ENCODE peak calls at places on chromosome 5, in nine cellular contexts. One of them, this sample, is unnamed.
A peak's percentile ranks its signal among the peaks of the same experiment; 100 is the strongest.

GRCh38 chr5:37814699-37815098 is 25.1 kb downstream of the GDNF start:
- DNase-seq in neural progenitor cell: no peak
- DNase-seq in PC-3: peak; percentile 93
- DNase-seq in SK-N-SH: no peak
- DNase-seq in fibroblast of lung: no peak
- DNase-seq in astrocyte: peak; percentile 77
- DNase-seq in IMR-90: peak; percentile 41
- DNase-seq in endodermal cell: no peak
- DNase-seq in K562: no peak
- DNase-seq in this sample: peak; percentile 88

GRCh38 chr5:8396756-8397155 is 527.8 kb downstream of the MTRR start:
- DNase-seq in neural progenitor cell: no peak
- DNase-seq in PC-3: peak; percentile 49
- DNase-seq in SK-N-SH: no peak
- DNase-seq in fibroblast of lung: peak; percentile 21
- DNase-seq in astrocyte: peak; percentile 2
- DNase-seq in IMR-90: peak; percentile 13
- DNase-seq in endodermal cell: no peak
- DNase-seq in K562: no peak
- DNase-seq in this sample: no peak

GRCh38 chr5:138349842-138350635 is 2.4 kb upstream of the KDM3B start:
- DNase-seq in neural progenitor cell: no peak
- DNase-seq in PC-3: no peak
- DNase-seq in SK-N-SH: no peak
- DNase-seq in fibroblast of lung: no peak
- DNase-seq in astrocyte: peak; percentile 60
- DNase-seq in IMR-90: peak; percentile 40
- DNase-seq in endodermal cell: peak; percentile 24
- DNase-seq in K562: no peak
- DNase-seq in this sample: no peak

GRCh38 chr5:33316773-33317172 is 124.0 kb upstream of the TARS1 start:
- DNase-seq in neural progenitor cell: no peak
- DNase-seq in PC-3: peak; percentile 75
- DNase-seq in SK-N-SH: no peak
- DNase-seq in fibroblast of lung: peak; percentile 39
- DNase-seq in astrocyte: peak; percentile 49
- DNase-seq in IMR-90: peak; percentile 58
- DNase-seq in endodermal cell: no peak
- DNase-seq in K562: no peak
- DNase-seq in this sample: peak; percentile 51

GRCh38 chr5:117743337-117743736 is 1168.7 kb upstream of the SEMA6A start:
- DNase-seq in neural progenitor cell: no peak
- DNase-seq in PC-3: no peak
- DNase-seq in SK-N-SH: no peak
- DNase-seq in fibroblast of lung: no peak
- DNase-seq in astrocyte: no peak
- DNase-seq in IMR-90: no peak
- DNase-seq in endodermal cell: no peak
- DNase-seq in K562: no peak
- DNase-seq in this sample: no peak

GRCh38 chr5:41161271-41161670 is 52.1 kb downstream of the C6 start:
- DNase-seq in neural progenitor cell: no peak
- DNase-seq in PC-3: peak; percentile 15
- DNase-seq in SK-N-SH: no peak
- DNase-seq in fibroblast of lung: peak; percentile 6
- DNase-seq in astrocyte: peak; percentile 40
- DNase-seq in IMR-90: peak; percentile 77
- DNase-seq in endodermal cell: no peak
- DNase-seq in K562: no peak
- DNase-seq in this sample: no peak

GRCh38 chr5:111859533-111860270 is 102.7 kb upstream of the NREP start:
- DNase-seq in neural progenitor cell: no peak
- DNase-seq in PC-3: peak; percentile 9
- DNase-seq in SK-N-SH: no peak
- DNase-seq in fibroblast of lung: peak; percentile 96
- DNase-seq in astrocyte: peak; percentile 85
- DNase-seq in IMR-90: peak; percentile 91
- DNase-seq in endodermal cell: no peak
- DNase-seq in K562: no peak
- DNase-seq in this sample: no peak

GRCh38 chr5:69052181-69052580 is 41.6 kb upstream of the SLC30A5 start:
- DNase-seq in neural progenitor cell: no peak
- DNase-seq in PC-3: no peak
- DNase-seq in SK-N-SH: no peak
- DNase-seq in fibroblast of lung: no peak
- DNase-seq in astrocyte: no peak
- DNase-seq in IMR-90: no peak
- DNase-seq in endodermal cell: no peak
- DNase-seq in K562: no peak
- DNase-seq in this sample: no peak

GRCh38 chr5:57302164-57302563 is 128.3 kb downstream of the GPBP1 start:
- DNase-seq in neural progenitor cell: no peak
- DNase-seq in PC-3: peak; percentile 86
- DNase-seq in SK-N-SH: no peak
- DNase-seq in fibroblast of lung: peak; percentile 46
- DNase-seq in astrocyte: peak; percentile 46
- DNase-seq in IMR-90: peak; percentile 56
- DNase-seq in endodermal cell: peak; percentile 49
- DNase-seq in K562: no peak
- DNase-seq in this sample: peak; percentile 82

GRCh38 chr5:21810737-21811316 is 1042.3 kb downstream of the CDH12 start:
- DNase-seq in neural progenitor cell: peak; percentile 34
- DNase-seq in PC-3: peak; percentile 81
- DNase-seq in SK-N-SH: no peak
- DNase-seq in fibroblast of lung: peak; percentile 62
- DNase-seq in astrocyte: peak; percentile 22
- DNase-seq in IMR-90: peak; percentile 39
- DNase-seq in endodermal cell: no peak
- DNase-seq in K562: peak; percentile 3
- DNase-seq in this sample: peak; percentile 5

GRCh38 chr5:134070979-134071849 is 43.3 kb upstream of the TCF7 start:
- DNase-seq in neural progenitor cell: peak; percentile 62
- DNase-seq in PC-3: no peak
- DNase-seq in SK-N-SH: no peak
- DNase-seq in fibroblast of lung: no peak
- DNase-seq in astrocyte: no peak
- DNase-seq in IMR-90: no peak
- DNase-seq in endodermal cell: peak; percentile 89
- DNase-seq in K562: no peak
- DNase-seq in this sample: no peak

GRCh38 chr5:41193462-41194166 is 19.7 kb downstream of the C6 start:
- DNase-seq in neural progenitor cell: no peak
- DNase-seq in PC-3: peak; percentile 87
- DNase-seq in SK-N-SH: no peak
- DNase-seq in fibroblast of lung: peak; percentile 99
- DNase-seq in astrocyte: peak; percentile 88
- DNase-seq in IMR-90: peak; percentile 49
- DNase-seq in endodermal cell: no peak
- DNase-seq in K562: no peak
- DNase-seq in this sample: no peak

GRCh38 chr5:14173419-14174234 is 30.5 kb downstream of the TRIO start:
- DNase-seq in neural progenitor cell: no peak
- DNase-seq in PC-3: no peak
- DNase-seq in SK-N-SH: peak; percentile 38
- DNase-seq in fibroblast of lung: peak; percentile 44
- DNase-seq in astrocyte: no peak
- DNase-seq in IMR-90: no peak
- DNase-seq in endodermal cell: no peak
- DNase-seq in K562: no peak
- DNase-seq in this sample: no peak

GRCh38 chr5:41835625-41836024 is 34.6 kb downstream of the OXCT1 start:
- DNase-seq in neural progenitor cell: peak; percentile 36
- DNase-seq in PC-3: peak; percentile 81
- DNase-seq in SK-N-SH: peak; percentile 9
- DNase-seq in fibroblast of lung: peak; percentile 84
- DNase-seq in astrocyte: peak; percentile 79
- DNase-seq in IMR-90: peak; percentile 92
- DNase-seq in endodermal cell: peak; percentile 57
- DNase-seq in K562: no peak
- DNase-seq in this sample: peak; percentile 72

GRCh38 chr5:148205044-148205813 is 2.4 kb downstream of the SPINK6 start:
- DNase-seq in neural progenitor cell: no peak
- DNase-seq in PC-3: no peak
- DNase-seq in SK-N-SH: no peak
- DNase-seq in fibroblast of lung: no peak
- DNase-seq in astrocyte: no peak
- DNase-seq in IMR-90: no peak
- DNase-seq in endodermal cell: no peak
- DNase-seq in K562: no peak
- DNase-seq in this sample: no peak

GRCh38 chr5:1801954-1802295 is 718 bp downstream of the NDUFS6 start:
- DNase-seq in neural progenitor cell: peak; percentile 51
- DNase-seq in PC-3: peak; percentile 25
- DNase-seq in SK-N-SH: peak; percentile 40
- DNase-seq in fibroblast of lung: no peak
- DNase-seq in astrocyte: no peak
- DNase-seq in IMR-90: no peak
- DNase-seq in endodermal cell: peak; percentile 68
- DNase-seq in K562: peak; percentile 53
- DNase-seq in this sample: no peak

GRCh38 chr5:37835400-37835973 is 4.4 kb downstream of the GDNF start:
- DNase-seq in neural progenitor cell: no peak
- DNase-seq in PC-3: no peak
- DNase-seq in SK-N-SH: no peak
- DNase-seq in fibroblast of lung: no peak
- DNase-seq in astrocyte: no peak
- DNase-seq in IMR-90: no peak
- DNase-seq in endodermal cell: no peak
- DNase-seq in K562: no peak
- DNase-seq in this sample: no peak

GRCh38 chr5:98339141-98339848 is 434.2 kb upstream of the RGMB start:
- DNase-seq in neural progenitor cell: no peak
- DNase-seq in PC-3: no peak
- DNase-seq in SK-N-SH: no peak
- DNase-seq in fibroblast of lung: no peak
- DNase-seq in astrocyte: no peak
- DNase-seq in IMR-90: no peak
- DNase-seq in endodermal cell: no peak
- DNase-seq in K562: no peak
- DNase-seq in this sample: no peak

GRCh38 chr5:98341038-98341710 is 432.3 kb upstream of the RGMB start:
- DNase-seq in neural progenitor cell: no peak
- DNase-seq in PC-3: no peak
- DNase-seq in SK-N-SH: no peak
- DNase-seq in fibroblast of lung: peak; percentile 90
- DNase-seq in astrocyte: peak; percentile 97
- DNase-seq in IMR-90: peak; percentile 99
- DNase-seq in endodermal cell: no peak
- DNase-seq in K562: no peak
- DNase-seq in this sample: peak; percentile 33

GRCh38 chr5:98341711-98342042 is 431.8 kb upstream of the RGMB start:
- DNase-seq in neural progenitor cell: no peak
- DNase-seq in PC-3: no peak
- DNase-seq in SK-N-SH: no peak
- DNase-seq in fibroblast of lung: peak; percentile 62
- DNase-seq in astrocyte: no peak
- DNase-seq in IMR-90: peak; percentile 48
- DNase-seq in endodermal cell: no peak
- DNase-seq in K562: no peak
- DNase-seq in this sample: no peak
- H3K9ac ChIP-seq in neural progenitor cell: no peak overlapping the region
- H3K9ac ChIP-seq in PC-3: no peak overlapping the region
- H3K9ac ChIP-seq in SK-N-SH: no peak overlapping the region
- H3K9ac ChIP-seq in fibroblast of lung: no peak overlapping the region
- H3K9ac ChIP-seq in astrocyte: peak overlapping the region; percentile 20
- H3K9ac ChIP-seq in IMR-90: peak overlapping the region; percentile 54
- H3K9ac ChIP-seq in endodermal cell: no peak overlapping the region
- H3K9ac ChIP-seq in K562: no peak overlapping the region
- H3K9ac ChIP-seq in this sample: no peak overlapping the region

GRCh38 chr5:93193756-93194155 is 387.3 kb downstream of the NR2F1-AS1 start:
- DNase-seq in neural progenitor cell: no peak
- DNase-seq in PC-3: peak; percentile 8
- DNase-seq in SK-N-SH: no peak
- DNase-seq in fibroblast of lung: peak; percentile 69
- DNase-seq in astrocyte: peak; percentile 44
- DNase-seq in IMR-90: peak; percentile 36
- DNase-seq in endodermal cell: no peak
- DNase-seq in K562: no peak
- DNase-seq in this sample: no peak
- H3K9ac ChIP-seq in neural progenitor cell: no peak overlapping the region
- H3K9ac ChIP-seq in PC-3: peak overlapping the region; percentile 42
- H3K9ac ChIP-seq in SK-N-SH: no peak overlapping the region
- H3K9ac ChIP-seq in fibroblast of lung: no peak overlapping the region
- H3K9ac ChIP-seq in astrocyte: no peak overlapping the region
- H3K9ac ChIP-seq in IMR-90: peak overlapping the region; percentile 29
- H3K9ac ChIP-seq in endodermal cell: no peak overlapping the region
- H3K9ac ChIP-seq in K562: no peak overlapping the region
- H3K9ac ChIP-seq in this sample: no peak overlapping the region

GRCh38 chr5:96654209-96654608 is 8.0 kb upstream of the CAST start:
- DNase-seq in neural progenitor cell: no peak
- DNase-seq in PC-3: no peak
- DNase-seq in SK-N-SH: no peak
- DNase-seq in fibroblast of lung: no peak
- DNase-seq in astrocyte: no peak
- DNase-seq in IMR-90: no peak
- DNase-seq in endodermal cell: no peak
- DNase-seq in K562: no peak
- DNase-seq in this sample: no peak
- H3K9ac ChIP-seq in neural progenitor cell: no peak overlapping the region
- H3K9ac ChIP-seq in PC-3: no peak overlapping the region
- H3K9ac ChIP-seq in SK-N-SH: no peak overlapping the region
- H3K9ac ChIP-seq in fibroblast of lung: no peak overlapping the region
- H3K9ac ChIP-seq in astrocyte: no peak overlapping the region
- H3K9ac ChIP-seq in IMR-90: no peak overlapping the region
- H3K9ac ChIP-seq in endodermal cell: no peak overlapping the region
- H3K9ac ChIP-seq in K562: no peak overlapping the region
- H3K9ac ChIP-seq in this sample: no peak overlapping the region

GRCh38 chr5:80093796-80094195 is 58.6 kb downstream of the THBS4 start:
- DNase-seq in neural progenitor cell: peak; percentile 91
- DNase-seq in PC-3: no peak
- DNase-seq in SK-N-SH: no peak
- DNase-seq in fibroblast of lung: no peak
- DNase-seq in astrocyte: no peak
- DNase-seq in IMR-90: no peak
- DNase-seq in endodermal cell: peak; percentile 83
- DNase-seq in K562: no peak
- DNase-seq in this sample: no peak

GRCh38 chr5:80097516-80097915 is 62.4 kb downstream of the THBS4 start:
- DNase-seq in neural progenitor cell: peak; percentile 92
- DNase-seq in PC-3: no peak
- DNase-seq in SK-N-SH: no peak
- DNase-seq in fibroblast of lung: no peak
- DNase-seq in astrocyte: no peak
- DNase-seq in IMR-90: no peak
- DNase-seq in endodermal cell: peak; percentile 68
- DNase-seq in K562: no peak
- DNase-seq in this sample: no peak

GRCh38 chr5:80094339-80094738 is 59.2 kb downstream of the THBS4 start:
- DNase-seq in neural progenitor cell: no peak
- DNase-seq in PC-3: no peak
- DNase-seq in SK-N-SH: no peak
- DNase-seq in fibroblast of lung: peak; percentile 6
- DNase-seq in astrocyte: no peak
- DNase-seq in IMR-90: no peak
- DNase-seq in endodermal cell: no peak
- DNase-seq in K562: no peak
- DNase-seq in this sample: no peak

GRCh38 chr5:80090884-80091166 is 55.7 kb downstream of the THBS4 start:
- DNase-seq in neural progenitor cell: no peak
- DNase-seq in PC-3: no peak
- DNase-seq in SK-N-SH: no peak
- DNase-seq in fibroblast of lung: no peak
- DNase-seq in astrocyte: no peak
- DNase-seq in IMR-90: no peak
- DNase-seq in endodermal cell: no peak
- DNase-seq in K562: no peak
- DNase-seq in this sample: no peak

GRCh38 chr5:80092521-80093107 is 57.5 kb downstream of the THBS4 start:
- DNase-seq in neural progenitor cell: no peak
- DNase-seq in PC-3: no peak
- DNase-seq in SK-N-SH: no peak
- DNase-seq in fibroblast of lung: no peak
- DNase-seq in astrocyte: no peak
- DNase-seq in IMR-90: no peak
- DNase-seq in endodermal cell: no peak
- DNase-seq in K562: no peak
- DNase-seq in this sample: no peak
- H3K9ac ChIP-seq in neural progenitor cell: no peak overlapping the region
- H3K9ac ChIP-seq in PC-3: no peak overlapping the region
- H3K9ac ChIP-seq in SK-N-SH: no peak overlapping the region
- H3K9ac ChIP-seq in fibroblast of lung: no peak overlapping the region
- H3K9ac ChIP-seq in astrocyte: no peak overlapping the region
- H3K9ac ChIP-seq in IMR-90: no peak overlapping the region
- H3K9ac ChIP-seq in endodermal cell: no peak overlapping the region
- H3K9ac ChIP-seq in K562: no peak overlapping the region
- H3K9ac ChIP-seq in this sample: no peak overlapping the region

This sample was measured in mammary epithelial cell.